ENCODE peak calls at places on chromosome 7, in four cellular contexts. One of them, this sample, is unnamed.
A peak's percentile ranks its signal among the peaks of the same experiment; 100 is the strongest.

GRCh38 chr7:45874408-45875131 is 1.7 kb upstream of the CCDC201 start:
- DNase-seq in mammary epithelial cell: peak; percentile 63
- DNase-seq in fibroblast of the aortic adventitia: peak; percentile 92
- DNase-seq in lower leg skin: no peak
- DNase-seq in this sample: peak; percentile 73

GRCh38 chr7:124566576-124566975 is 199.0 kb downstream of the GPR37 start:
- DNase-seq in lower leg skin: no peak
- DNase-seq in fibroblast of the aortic adventitia: peak; percentile 41
- DNase-seq in mammary epithelial cell: peak; percentile 75
- DNase-seq in this sample: peak; percentile 59

GRCh38 chr7:50788393-50788792 is 5.7 kb upstream of the GRB10 start:
- DNase-seq in fibroblast of the aortic adventitia: no peak
- DNase-seq in mammary epithelial cell: no peak
- DNase-seq in lower leg skin: no peak
- DNase-seq in this sample: no peak

GRCh38 chr7:83162402-83163256 is at the start of gene PCLO:
- DNase-seq in lower leg skin: peak; percentile 45
- DNase-seq in fibroblast of the aortic adventitia: no peak
- DNase-seq in mammary epithelial cell: peak; percentile 98
- DNase-seq in this sample: peak; percentile 1

GRCh38 chr7:120021085-120021484 is 251.9 kb upstream of the KCND2 start:
- DNase-seq in fibroblast of the aortic adventitia: peak; percentile 59
- DNase-seq in mammary epithelial cell: no peak
- DNase-seq in lower leg skin: no peak
- DNase-seq in this sample: peak; percentile 3

GRCh38 chr7:100947792-100948191 is 1.5 kb upstream of the MUC3A start:
- DNase-seq in fibroblast of the aortic adventitia: no peak
- DNase-seq in lower leg skin: no peak
- DNase-seq in mammary epithelial cell: no peak
- DNase-seq in this sample: no peak

GRCh38 chr7:139523199-139523941 is at the start of gene CLEC2L:
- DNase-seq in lower leg skin: no peak
- DNase-seq in mammary epithelial cell: no peak
- DNase-seq in fibroblast of the aortic adventitia: no peak
- DNase-seq in this sample: no peak

GRCh38 chr7:35551682-35552081 is 143.3 kb downstream of the HERPUD2 start:
- DNase-seq in lower leg skin: no peak
- DNase-seq in fibroblast of the aortic adventitia: no peak
- DNase-seq in mammary epithelial cell: no peak
- DNase-seq in this sample: no peak

DNA sequence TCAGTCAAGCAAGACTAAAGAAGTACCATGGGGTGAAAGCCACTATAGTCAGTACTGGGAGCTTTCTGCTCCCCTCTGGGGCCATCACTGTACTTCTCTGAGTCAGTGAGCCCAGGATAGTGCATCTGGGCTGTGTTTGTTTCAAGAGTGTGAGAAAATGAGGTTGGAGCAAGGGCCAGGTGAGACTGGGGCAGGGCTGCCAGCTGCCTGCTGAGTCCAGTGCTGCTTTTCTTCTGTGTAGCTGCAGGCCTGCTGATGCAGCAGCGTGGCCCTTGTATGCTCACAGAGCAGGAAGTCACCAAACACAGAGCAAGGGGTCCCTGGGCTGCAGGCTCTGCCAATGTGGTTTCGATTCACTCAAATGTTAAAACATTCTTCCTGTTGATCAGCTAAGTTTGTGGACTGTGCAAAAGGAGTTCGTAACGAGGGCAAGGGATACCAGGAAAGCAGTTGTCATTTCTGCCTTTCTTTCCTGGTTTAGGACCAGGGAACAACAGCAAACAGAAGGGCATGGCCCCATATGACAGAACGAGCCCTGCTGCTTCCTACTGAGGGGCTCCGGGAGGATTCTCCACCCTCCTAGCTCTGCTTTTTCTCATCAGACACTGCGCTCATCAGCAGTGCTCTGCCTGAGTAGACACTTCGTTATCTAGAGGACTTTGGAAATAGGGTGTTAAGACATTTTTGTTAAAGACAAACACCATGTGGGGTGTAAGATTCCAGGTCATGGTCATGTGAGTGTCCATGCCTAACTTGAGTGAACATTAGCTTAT is 65.5 kb upstream of the TNS3 start:
- DNase-seq in fibroblast of the aortic adventitia: no peak
- DNase-seq in mammary epithelial cell: no peak
- DNase-seq in lower leg skin: no peak
- DNase-seq in this sample: no peak
- H3K4me3 ChIP-seq in fibroblast of the aortic adventitia: no peak overlapping the region
- H3K4me3 ChIP-seq in mammary epithelial cell: no peak overlapping the region
- H3K4me3 ChIP-seq in lower leg skin: no peak overlapping the region
- H3K4me3 ChIP-seq in this sample: no peak overlapping the region

GRCh38 chr7:4845740-4846142 is 16.1 kb downstream of the PAPOLB start:
- DNase-seq in lower leg skin: no peak
- DNase-seq in fibroblast of the aortic adventitia: peak; percentile 20
- DNase-seq in mammary epithelial cell: no peak
- DNase-seq in this sample: peak; percentile 5
- TF ChIP-seq CTCF in lower leg skin: no peak
- TF ChIP-seq CTCF in fibroblast of the aortic adventitia: peak; percentile 32
- TF ChIP-seq CTCF in mammary epithelial cell: no peak
- TF ChIP-seq CTCF in this sample: peak; percentile 17

DNA sequence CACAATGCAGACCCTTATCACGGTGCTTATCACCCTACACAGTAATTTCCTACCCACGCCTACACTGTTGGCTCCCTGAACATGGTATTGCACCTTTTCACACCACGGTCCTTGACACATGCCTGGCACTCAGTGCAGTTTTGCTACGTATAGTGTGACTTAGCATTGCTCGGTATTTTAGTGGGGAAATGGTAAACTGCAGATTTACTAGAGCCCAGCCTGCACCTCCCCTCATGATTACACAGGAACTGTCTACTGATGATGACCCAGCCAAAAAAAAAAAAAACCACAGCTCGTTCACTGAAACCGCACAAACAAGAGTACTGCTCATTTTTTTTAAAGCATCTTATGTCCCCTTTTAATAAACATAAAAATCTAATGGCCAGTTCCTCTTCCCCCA is 124.2 kb upstream of the ZNF746 start:
- DNase-seq in mammary epithelial cell: no peak
- DNase-seq in fibroblast of the aortic adventitia: no peak
- DNase-seq in lower leg skin: no peak
- DNase-seq in this sample: no peak
- H3K4me3 ChIP-seq in mammary epithelial cell: no peak overlapping the region
- H3K4me3 ChIP-seq in fibroblast of the aortic adventitia: no peak overlapping the region
- H3K4me3 ChIP-seq in lower leg skin: no peak overlapping the region
- H3K4me3 ChIP-seq in this sample: no peak overlapping the region

DNA sequence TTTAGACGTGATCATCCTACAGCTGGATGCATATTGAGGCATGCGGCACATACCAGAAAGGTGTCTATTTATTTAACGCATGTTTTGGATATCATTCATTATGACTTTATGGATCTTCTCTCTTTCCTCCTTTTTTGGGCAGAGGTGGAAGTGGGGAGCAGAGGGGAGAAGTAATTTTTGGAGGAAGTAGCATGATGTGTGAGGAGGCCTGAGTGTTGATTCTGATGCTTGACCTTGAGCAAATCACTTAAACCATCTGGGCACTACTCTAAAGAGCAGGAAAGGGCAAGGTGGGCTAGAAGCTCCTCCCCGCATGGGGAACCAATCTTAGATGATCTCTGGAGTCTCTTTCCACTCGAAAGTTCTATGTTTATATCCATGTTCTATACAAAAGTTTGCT is 270.5 kb downstream of the TRIL start:
- DNase-seq in fibroblast of the aortic adventitia: no peak
- DNase-seq in lower leg skin: no peak
- DNase-seq in mammary epithelial cell: no peak
- DNase-seq in this sample: no peak
- TF ChIP-seq CTCF in fibroblast of the aortic adventitia: no peak
- TF ChIP-seq CTCF in lower leg skin: no peak
- TF ChIP-seq CTCF in mammary epithelial cell: no peak
- TF ChIP-seq CTCF in this sample: no peak